ENCODE peak calls at places on chromosome 2, in five cellular contexts. One of them, this sample, is unnamed.

GRCh38 chr2:197079832-197080555 is 153.5 kb upstream of the PGAP1 start:
- DNase-seq in activated CD8-positive, alpha-beta T cell treated with anti-CD3 and anti-CD28 coated beads, Interleukin-2, amount 10 ng/mL, durations not matched to agents 7 days and 5 days: no peak
- DNase-seq in brain microvascular endothelial cell: no peak
- DNase-seq in HTR-8/SVneo: no peak
- DNase-seq in HEK293T: no peak
- DNase-seq in this sample: no peak

GRCh38 chr2:240237609-240238151 is 97.2 kb upstream of the OTOS start:
- DNase-seq in activated CD8-positive, alpha-beta T cell treated with anti-CD3 and anti-CD28 coated beads, Interleukin-2, amount 10 ng/mL, durations not matched to agents 7 days and 5 days: no peak
- DNase-seq in HEK293T: no peak
- DNase-seq in HTR-8/SVneo: no peak
- DNase-seq in brain microvascular endothelial cell: peak
- DNase-seq in this sample: no peak

GRCh38 chr2:147490612-147491261 is 354.1 kb upstream of the ACVR2A start:
- DNase-seq in activated CD8-positive, alpha-beta T cell treated with anti-CD3 and anti-CD28 coated beads, Interleukin-2, amount 10 ng/mL, durations not matched to agents 7 days and 5 days: no peak
- DNase-seq in HEK293T: no peak
- DNase-seq in brain microvascular endothelial cell: no peak
- DNase-seq in HTR-8/SVneo: no peak
- DNase-seq in this sample: no peak

GRCh38 chr2:219059375-219059724 is 1.4 kb downstream of the IHH start:
- DNase-seq in HTR-8/SVneo: no peak
- DNase-seq in HEK293T: no peak
- DNase-seq in brain microvascular endothelial cell: no peak
- DNase-seq in activated CD8-positive, alpha-beta T cell treated with anti-CD3 and anti-CD28 coated beads, Interleukin-2, amount 10 ng/mL, durations not matched to agents 7 days and 5 days: no peak
- DNase-seq in this sample: no peak

GRCh38 chr2:149908731-149909690 is 321.4 kb upstream of the MMADHC start:
- DNase-seq in HTR-8/SVneo: no peak
- DNase-seq in activated CD8-positive, alpha-beta T cell treated with anti-CD3 and anti-CD28 coated beads, Interleukin-2, amount 10 ng/mL, durations not matched to agents 7 days and 5 days: no peak
- DNase-seq in brain microvascular endothelial cell: no peak
- DNase-seq in HEK293T: no peak
- DNase-seq in this sample: no peak

GRCh38 chr2:187124514-187124913 is 275.5 kb upstream of the ZSWIM2 start:
- DNase-seq in activated CD8-positive, alpha-beta T cell treated with anti-CD3 and anti-CD28 coated beads, Interleukin-2, amount 10 ng/mL, durations not matched to agents 7 days and 5 days: no peak
- DNase-seq in brain microvascular endothelial cell: no peak
- DNase-seq in HTR-8/SVneo: no peak
- DNase-seq in HEK293T: no peak
- DNase-seq in this sample: no peak

GRCh38 chr2:48482313-48482712 is 47.6 kb upstream of the STON1 start:
- DNase-seq in activated CD8-positive, alpha-beta T cell treated with anti-CD3 and anti-CD28 coated beads, Interleukin-2, amount 10 ng/mL, durations not matched to agents 7 days and 5 days: no peak
- DNase-seq in HEK293T: no peak
- DNase-seq in brain microvascular endothelial cell: no peak
- DNase-seq in HTR-8/SVneo: no peak
- DNase-seq in this sample: no peak

GRCh38 chr2:230758566-230759480 is 46.2 kb downstream of the CAB39 start:
- DNase-seq in brain microvascular endothelial cell: peak
- DNase-seq in HTR-8/SVneo: no peak
- DNase-seq in activated CD8-positive, alpha-beta T cell treated with anti-CD3 and anti-CD28 coated beads, Interleukin-2, amount 10 ng/mL, durations not matched to agents 7 days and 5 days: no peak
- DNase-seq in HEK293T: no peak
- DNase-seq in this sample: no peak